ENCODE peak calls at places on chromosomes 2 and 18, in five cellular contexts. One of them, this sample, is unnamed.

GRCh38 chr2:97712693-97713295 is 582 bp upstream of the ZAP70 start:
- DNase-seq in hepatic stellate cell: no peak
- DNase-seq in GM10248: no peak
- DNase-seq in GM23338: no peak
- DNase-seq in activated naive CD8-positive, alpha-beta T cell treated with anti-CD3 and anti-CD28 coated beads, Interleukin-2, amount 50 U/mL, for 24 hours: peak
- DNase-seq in this sample: no peak

GRCh38 chr2:174430066-174430465 is 34.5 kb downstream of the SCRN3 start:
- DNase-seq in GM10248: no peak
- DNase-seq in activated naive CD8-positive, alpha-beta T cell treated with anti-CD3 and anti-CD28 coated beads, Interleukin-2, amount 50 U/mL, for 24 hours: no peak
- DNase-seq in hepatic stellate cell: no peak
- DNase-seq in GM23338: no peak
- DNase-seq in this sample: no peak

GRCh38 chr2:14907014-14907612 is 274.6 kb downstream of the LRATD1 start:
- DNase-seq in activated naive CD8-positive, alpha-beta T cell treated with anti-CD3 and anti-CD28 coated beads, Interleukin-2, amount 50 U/mL, for 24 hours: no peak
- DNase-seq in GM10248: no peak
- DNase-seq in GM23338: peak
- DNase-seq in hepatic stellate cell: no peak
- DNase-seq in this sample: peak

GRCh38 chr18:12328179-12328823 is 20.3 kb downstream of the TUBB6 start:
- DNase-seq in activated naive CD8-positive, alpha-beta T cell treated with anti-CD3 and anti-CD28 coated beads, Interleukin-2, amount 50 U/mL, for 24 hours: no peak
- DNase-seq in hepatic stellate cell: no peak
- DNase-seq in GM10248: no peak
- DNase-seq in GM23338: no peak
- DNase-seq in this sample: no peak

GRCh38 chr2:150792780-150793300 is 305.4 kb upstream of the RND3 start:
- DNase-seq in activated naive CD8-positive, alpha-beta T cell treated with anti-CD3 and anti-CD28 coated beads, Interleukin-2, amount 50 U/mL, for 24 hours: no peak
- DNase-seq in hepatic stellate cell: no peak
- DNase-seq in GM23338: no peak
- DNase-seq in GM10248: no peak
- DNase-seq in this sample: no peak

GRCh38 chr2:1656961-1657841 is 87.1 kb downstream of the PXDN start:
- DNase-seq in GM10248: no peak
- DNase-seq in hepatic stellate cell: no peak
- DNase-seq in activated naive CD8-positive, alpha-beta T cell treated with anti-CD3 and anti-CD28 coated beads, Interleukin-2, amount 50 U/mL, for 24 hours: no peak
- DNase-seq in GM23338: peak
- DNase-seq in this sample: peak

GRCh38 chr2:200609027-200609614 is 23.3 kb downstream of the AOX1 start:
- DNase-seq in GM23338: no peak
- DNase-seq in activated naive CD8-positive, alpha-beta T cell treated with anti-CD3 and anti-CD28 coated beads, Interleukin-2, amount 50 U/mL, for 24 hours: no peak
- DNase-seq in GM10248: no peak
- DNase-seq in hepatic stellate cell: peak
- DNase-seq in this sample: no peak

GRCh38 chr2:20205069-20205468 is 19.9 kb downstream of the SDC1 start:
- DNase-seq in GM10248: no peak
- DNase-seq in GM23338: no peak
- DNase-seq in activated naive CD8-positive, alpha-beta T cell treated with anti-CD3 and anti-CD28 coated beads, Interleukin-2, amount 50 U/mL, for 24 hours: no peak
- DNase-seq in hepatic stellate cell: no peak
- DNase-seq in this sample: no peak

GRCh38 chr2:74415762-74416395 is 5.5 kb downstream of the C2orf81 start:
- DNase-seq in activated naive CD8-positive, alpha-beta T cell treated with anti-CD3 and anti-CD28 coated beads, Interleukin-2, amount 50 U/mL, for 24 hours: no peak
- DNase-seq in hepatic stellate cell: no peak
- DNase-seq in GM23338: peak
- DNase-seq in GM10248: no peak
- DNase-seq in this sample: no peak

GRCh38 chr2:67854798-67855197 is 208.0 kb downstream of the C1D start:
- DNase-seq in GM23338: peak
- DNase-seq in GM10248: no peak
- DNase-seq in hepatic stellate cell: no peak
- DNase-seq in activated naive CD8-positive, alpha-beta T cell treated with anti-CD3 and anti-CD28 coated beads, Interleukin-2, amount 50 U/mL, for 24 hours: no peak
- DNase-seq in this sample: peak

GRCh38 chr18:36761186-36761698 is 67.6 kb downstream of the TPGS2 start:
- DNase-seq in hepatic stellate cell: no peak
- DNase-seq in GM10248: no peak
- DNase-seq in GM23338: peak
- DNase-seq in activated naive CD8-positive, alpha-beta T cell treated with anti-CD3 and anti-CD28 coated beads, Interleukin-2, amount 50 U/mL, for 24 hours: no peak
- DNase-seq in this sample: no peak

GRCh38 chr2:178522950-178523595 is 42.8 kb downstream of the PLEKHA3 start:
- DNase-seq in GM10248: peak
- DNase-seq in activated naive CD8-positive, alpha-beta T cell treated with anti-CD3 and anti-CD28 coated beads, Interleukin-2, amount 50 U/mL, for 24 hours: peak
- DNase-seq in GM23338: peak
- DNase-seq in hepatic stellate cell: peak
- DNase-seq in this sample: peak

GRCh38 chr2:58460670-58461069 is 219.5 kb upstream of the FANCL start:
- DNase-seq in hepatic stellate cell: no peak
- DNase-seq in GM10248: no peak
- DNase-seq in GM23338: no peak
- DNase-seq in activated naive CD8-positive, alpha-beta T cell treated with anti-CD3 and anti-CD28 coated beads, Interleukin-2, amount 50 U/mL, for 24 hours: no peak
- DNase-seq in this sample: no peak

GRCh38 chr2:100857915-100858314 is 38.0 kb downstream of the NPAS2 start:
- DNase-seq in activated naive CD8-positive, alpha-beta T cell treated with anti-CD3 and anti-CD28 coated beads, Interleukin-2, amount 50 U/mL, for 24 hours: no peak
- DNase-seq in GM10248: no peak
- DNase-seq in hepatic stellate cell: peak
- DNase-seq in GM23338: no peak
- DNase-seq in this sample: no peak

GRCh38 chr2:240217431-240218301 is 77.2 kb upstream of the OTOS start:
- DNase-seq in GM23338: no peak
- DNase-seq in hepatic stellate cell: no peak
- DNase-seq in GM10248: no peak
- DNase-seq in activated naive CD8-positive, alpha-beta T cell treated with anti-CD3 and anti-CD28 coated beads, Interleukin-2, amount 50 U/mL, for 24 hours: no peak
- DNase-seq in this sample: peak

GRCh38 chr2:160322320-160322719 is 122.2 kb upstream of the ITGB6 start:
- DNase-seq in GM10248: no peak
- DNase-seq in activated naive CD8-positive, alpha-beta T cell treated with anti-CD3 and anti-CD28 coated beads, Interleukin-2, amount 50 U/mL, for 24 hours: no peak
- DNase-seq in hepatic stellate cell: no peak
- DNase-seq in GM23338: no peak
- DNase-seq in this sample: no peak

GRCh38 chr2:24793752-24794477 is 690 bp downstream of the CENPO start:
- DNase-seq in hepatic stellate cell: peak
- DNase-seq in activated naive CD8-positive, alpha-beta T cell treated with anti-CD3 and anti-CD28 coated beads, Interleukin-2, amount 50 U/mL, for 24 hours: peak
- DNase-seq in GM23338: peak
- DNase-seq in GM10248: no peak
- DNase-seq in this sample: peak

GRCh38 chr2:1649103-1649870 is 95.0 kb downstream of the PXDN start:
- DNase-seq in activated naive CD8-positive, alpha-beta T cell treated with anti-CD3 and anti-CD28 coated beads, Interleukin-2, amount 50 U/mL, for 24 hours: no peak
- DNase-seq in hepatic stellate cell: no peak
- DNase-seq in GM10248: no peak
- DNase-seq in GM23338: no peak
- DNase-seq in this sample: no peak

GRCh38 chr2:222891890-222892289 is 31.1 kb downstream of the ACSL3 start:
- DNase-seq in activated naive CD8-positive, alpha-beta T cell treated with anti-CD3 and anti-CD28 coated beads, Interleukin-2, amount 50 U/mL, for 24 hours: no peak
- DNase-seq in GM10248: no peak
- DNase-seq in hepatic stellate cell: no peak
- DNase-seq in GM23338: no peak
- DNase-seq in this sample: no peak

GRCh38 chr18:58668897-58669296 is 2.4 kb upstream of the MALT1 start:
- DNase-seq in GM10248: no peak
- DNase-seq in GM23338: no peak
- DNase-seq in activated naive CD8-positive, alpha-beta T cell treated with anti-CD3 and anti-CD28 coated beads, Interleukin-2, amount 50 U/mL, for 24 hours: no peak
- DNase-seq in hepatic stellate cell: no peak
- DNase-seq in this sample: no peak

GRCh38 chr18:61335737-61336555 is 2.7 kb downstream of the CDH20 start:
- DNase-seq in GM10248: no peak
- DNase-seq in GM23338: no peak
- DNase-seq in hepatic stellate cell: peak
- DNase-seq in activated naive CD8-positive, alpha-beta T cell treated with anti-CD3 and anti-CD28 coated beads, Interleukin-2, amount 50 U/mL, for 24 hours: no peak
- DNase-seq in this sample: no peak

GRCh38 chr2:133600231-133600630 is 32.0 kb upstream of the NCKAP5 start:
- DNase-seq in GM23338: no peak
- DNase-seq in activated naive CD8-positive, alpha-beta T cell treated with anti-CD3 and anti-CD28 coated beads, Interleukin-2, amount 50 U/mL, for 24 hours: no peak
- DNase-seq in hepatic stellate cell: no peak
- DNase-seq in GM10248: no peak
- DNase-seq in this sample: no peak

GRCh38 chr2:183782436-183782835 is 658.2 kb downstream of the NUP35 start:
- DNase-seq in hepatic stellate cell: no peak
- DNase-seq in GM10248: no peak
- DNase-seq in activated naive CD8-positive, alpha-beta T cell treated with anti-CD3 and anti-CD28 coated beads, Interleukin-2, amount 50 U/mL, for 24 hours: no peak
- DNase-seq in GM23338: no peak
- DNase-seq in this sample: no peak

GRCh38 chr2:232535761-232536530 is 3.5 kb upstream of the CHRNG start:
- DNase-seq in activated naive CD8-positive, alpha-beta T cell treated with anti-CD3 and anti-CD28 coated beads, Interleukin-2, amount 50 U/mL, for 24 hours: no peak
- DNase-seq in hepatic stellate cell: no peak
- DNase-seq in GM23338: no peak
- DNase-seq in GM10248: no peak
- DNase-seq in this sample: no peak

GRCh38 chr2:69521747-69522146 is 84.5 kb upstream of the NFU1 start:
- DNase-seq in activated naive CD8-positive, alpha-beta T cell treated with anti-CD3 and anti-CD28 coated beads, Interleukin-2, amount 50 U/mL, for 24 hours: no peak
- DNase-seq in GM23338: no peak
- DNase-seq in hepatic stellate cell: no peak
- DNase-seq in GM10248: no peak
- DNase-seq in this sample: no peak

GRCh38 chr18:11999431-11999830 is 18.1 kb downstream of the IMPA2 start:
- DNase-seq in GM23338: no peak
- DNase-seq in GM10248: no peak
- DNase-seq in activated naive CD8-positive, alpha-beta T cell treated with anti-CD3 and anti-CD28 coated beads, Interleukin-2, amount 50 U/mL, for 24 hours: no peak
- DNase-seq in hepatic stellate cell: no peak
- DNase-seq in this sample: no peak

GRCh38 chr2:168626610-168627009 is 170.5 kb downstream of the CERS6 start:
- DNase-seq in GM10248: no peak
- DNase-seq in GM23338: peak
- DNase-seq in activated naive CD8-positive, alpha-beta T cell treated with anti-CD3 and anti-CD28 coated beads, Interleukin-2, amount 50 U/mL, for 24 hours: no peak
- DNase-seq in hepatic stellate cell: no peak
- DNase-seq in this sample: no peak

GRCh38 chr2:216551234-216551633 is 52.6 kb downstream of the RPL37A start:
- DNase-seq in GM23338: no peak
- DNase-seq in activated naive CD8-positive, alpha-beta T cell treated with anti-CD3 and anti-CD28 coated beads, Interleukin-2, amount 50 U/mL, for 24 hours: no peak
- DNase-seq in hepatic stellate cell: no peak
- DNase-seq in GM10248: no peak
- DNase-seq in this sample: no peak

GRCh38 chr2:181876614-181877063 is 14.9 kb upstream of the ITPRID2 start:
- DNase-seq in GM10248: no peak
- DNase-seq in hepatic stellate cell: no peak
- DNase-seq in GM23338: no peak
- DNase-seq in activated naive CD8-positive, alpha-beta T cell treated with anti-CD3 and anti-CD28 coated beads, Interleukin-2, amount 50 U/mL, for 24 hours: no peak
- DNase-seq in this sample: no peak

GRCh38 chr2:73217826-73218225 is 3.8 kb downstream of the SMYD5 start:
- DNase-seq in GM23338: no peak
- DNase-seq in activated naive CD8-positive, alpha-beta T cell treated with anti-CD3 and anti-CD28 coated beads, Interleukin-2, amount 50 U/mL, for 24 hours: no peak
- DNase-seq in GM10248: no peak
- DNase-seq in hepatic stellate cell: no peak
- DNase-seq in this sample: no peak

GRCh38 chr2:69933839-69934613 is 19.1 kb downstream of the MXD1 start:
- DNase-seq in hepatic stellate cell: peak
- DNase-seq in activated naive CD8-positive, alpha-beta T cell treated with anti-CD3 and anti-CD28 coated beads, Interleukin-2, amount 50 U/mL, for 24 hours: no peak
- DNase-seq in GM10248: no peak
- DNase-seq in GM23338: no peak
- DNase-seq in this sample: no peak

GRCh38 chr2:223040527-223040926 is 11.5 kb upstream of the KCNE4 start:
- DNase-seq in GM23338: no peak
- DNase-seq in hepatic stellate cell: no peak
- DNase-seq in activated naive CD8-positive, alpha-beta T cell treated with anti-CD3 and anti-CD28 coated beads, Interleukin-2, amount 50 U/mL, for 24 hours: no peak
- DNase-seq in GM10248: no peak
- DNase-seq in this sample: no peak

This sample was measured in H9.